ENCODE peak calls at places on chromosomes 7 and 10, in seven cellular contexts. One of them, this sample, is unnamed.

GRCh38 chr7:66683770-66684123 is 55.1 kb downstream of the KCTD7 start:
- DNase-seq in AG09319: no peak
- DNase-seq in T-helper 9 cell: no peak
- DNase-seq in WTC11: no peak
- DNase-seq in cardiac fibroblast: peak; percentile 7
- DNase-seq in left colon: no peak
- DNase-seq in omental fat pad: no peak
- DNase-seq in this sample: no peak

GRCh38 chr7:493661-494251 is 25.9 kb downstream of the PDGFA start:
- DNase-seq in AG09319: no peak
- DNase-seq in T-helper 9 cell: no peak
- DNase-seq in WTC11: peak; percentile 7
- DNase-seq in cardiac fibroblast: no peak
- DNase-seq in left colon: peak; percentile 14
- DNase-seq in omental fat pad: no peak
- DNase-seq in this sample: peak; percentile 39

GRCh38 chr7:94270772-94271171 is 123.9 kb upstream of the COL1A2 start:
- DNase-seq in AG09319: no peak
- DNase-seq in T-helper 9 cell: no peak
- DNase-seq in WTC11: no peak
- DNase-seq in cardiac fibroblast: no peak
- DNase-seq in left colon: no peak
- DNase-seq in omental fat pad: no peak
- DNase-seq in this sample: no peak

GRCh38 chr7:123231060-123232000 is 31.6 kb upstream of the SLC13A1 start:
- DNase-seq in AG09319: no peak
- DNase-seq in T-helper 9 cell: no peak
- DNase-seq in WTC11: no peak
- DNase-seq in cardiac fibroblast: no peak
- DNase-seq in left colon: no peak
- DNase-seq in omental fat pad: no peak
- DNase-seq in this sample: no peak

GRCh38 chr7:105674200-105675030 is 93.1 kb upstream of the EFCAB10 start:
- DNase-seq in AG09319: no peak
- DNase-seq in T-helper 9 cell: no peak
- DNase-seq in WTC11: no peak
- DNase-seq in cardiac fibroblast: no peak
- DNase-seq in left colon: no peak
- DNase-seq in omental fat pad: no peak
- DNase-seq in this sample: no peak

GRCh38 chr10:4127518-4128315 is 342.7 kb upstream of the KLF6 start:
- DNase-seq in AG09319: no peak
- DNase-seq in T-helper 9 cell: no peak
- DNase-seq in WTC11: no peak
- DNase-seq in cardiac fibroblast: no peak
- DNase-seq in left colon: peak; percentile 73
- DNase-seq in omental fat pad: no peak
- DNase-seq in this sample: peak; percentile 65

GRCh38 chr7:71661671-71662224 is 529.8 kb downstream of the GALNT17 start:
- DNase-seq in AG09319: no peak
- DNase-seq in T-helper 9 cell: no peak
- DNase-seq in WTC11: no peak
- DNase-seq in cardiac fibroblast: no peak
- DNase-seq in left colon: no peak
- DNase-seq in omental fat pad: no peak
- DNase-seq in this sample: no peak

GRCh38 chr10:90306187-90306586 is 551.7 kb downstream of the HTR7 start:
- DNase-seq in AG09319: no peak
- DNase-seq in T-helper 9 cell: no peak
- DNase-seq in WTC11: no peak
- DNase-seq in cardiac fibroblast: peak; percentile 98
- DNase-seq in left colon: no peak
- DNase-seq in omental fat pad: no peak
- DNase-seq in this sample: no peak

GRCh38 chr10:121084029-121084674 is 233.0 kb downstream of the WDR11 start:
- DNase-seq in AG09319: no peak
- DNase-seq in T-helper 9 cell: no peak
- DNase-seq in WTC11: no peak
- DNase-seq in cardiac fibroblast: no peak
- DNase-seq in left colon: no peak
- DNase-seq in omental fat pad: no peak
- DNase-seq in this sample: no peak

GRCh38 chr7:513521-514166 is 6.0 kb downstream of the PDGFA start:
- DNase-seq in AG09319: no peak
- DNase-seq in T-helper 9 cell: no peak
- DNase-seq in WTC11: no peak
- DNase-seq in cardiac fibroblast: peak; percentile 83
- DNase-seq in left colon: no peak
- DNase-seq in omental fat pad: no peak
- DNase-seq in this sample: peak; percentile 40

GRCh38 chr7:2851499-2851898 is 7.4 kb upstream of the GNA12 start:
- DNase-seq in AG09319: no peak
- DNase-seq in T-helper 9 cell: no peak
- DNase-seq in WTC11: no peak
- DNase-seq in cardiac fibroblast: no peak
- DNase-seq in left colon: no peak
- DNase-seq in omental fat pad: no peak
- DNase-seq in this sample: no peak

GRCh38 chr10:77463967-77464745 is 173.5 kb downstream of the KCNMA1 start:
- DNase-seq in AG09319: no peak
- DNase-seq in T-helper 9 cell: no peak
- DNase-seq in WTC11: no peak
- DNase-seq in cardiac fibroblast: peak; percentile 55
- DNase-seq in left colon: no peak
- DNase-seq in omental fat pad: no peak
- DNase-seq in this sample: no peak

GRCh38 chr7:6227294-6227846 is 45.1 kb downstream of the CYTH3 start:
- DNase-seq in AG09319: no peak
- DNase-seq in T-helper 9 cell: no peak
- DNase-seq in WTC11: no peak
- DNase-seq in cardiac fibroblast: peak; percentile 52
- DNase-seq in left colon: no peak
- DNase-seq in omental fat pad: no peak
- DNase-seq in this sample: no peak

GRCh38 chr7:17661982-17662585 is 278.2 kb downstream of the SNX13 start:
- DNase-seq in AG09319: no peak
- DNase-seq in T-helper 9 cell: no peak
- DNase-seq in WTC11: no peak
- DNase-seq in cardiac fibroblast: peak; percentile 37
- DNase-seq in left colon: no peak
- DNase-seq in omental fat pad: no peak
- DNase-seq in this sample: no peak

GRCh38 chr7:143384148-143384547 is 3.0 kb downstream of the ZYX start:
- DNase-seq in AG09319: no peak
- DNase-seq in T-helper 9 cell: no peak
- DNase-seq in WTC11: no peak
- DNase-seq in cardiac fibroblast: peak; percentile 78
- DNase-seq in left colon: no peak
- DNase-seq in omental fat pad: no peak
- DNase-seq in this sample: peak; percentile 15

GRCh38 chr10:47139121-47139520 is 160.9 kb upstream of the GDF10 start:
- DNase-seq in AG09319: no peak
- DNase-seq in T-helper 9 cell: no peak
- DNase-seq in WTC11: no peak
- DNase-seq in cardiac fibroblast: no peak
- DNase-seq in left colon: no peak
- DNase-seq in omental fat pad: no peak
- DNase-seq in this sample: no peak